ENCODE peak calls at places on chromosomes 5 and 9, in five cellular contexts. One of them, this sample, is unnamed.

GRCh38 chr9:89447416-89447815 is 50.5 kb downstream of the SEMA4D start:
- DNase-seq in fibroblast of mammary gland: no peak
- DNase-seq in suprapubic skin: no peak
- DNase-seq in left ventricle myocardium inferior: no peak
- DNase-seq in HFF-Myc: no peak
- DNase-seq in this sample: no peak

GRCh38 chr9:69585571-69585970 is 86.6 kb downstream of the APBA1 start:
- DNase-seq in fibroblast of mammary gland: no peak
- DNase-seq in HFF-Myc: no peak
- DNase-seq in suprapubic skin: no peak
- DNase-seq in left ventricle myocardium inferior: no peak
- DNase-seq in this sample: no peak

GRCh38 chr9:109341561-109341960 is 20.7 kb upstream of the EPB41L4B start:
- DNase-seq in suprapubic skin: peak; percentile 45
- DNase-seq in HFF-Myc: no peak
- DNase-seq in left ventricle myocardium inferior: no peak
- DNase-seq in fibroblast of mammary gland: no peak
- DNase-seq in this sample: no peak

GRCh38 chr9:35726876-35727438 is 5.0 kb downstream of the TLN1 start:
- DNase-seq in fibroblast of mammary gland: peak; percentile 30
- DNase-seq in HFF-Myc: no peak
- DNase-seq in suprapubic skin: no peak
- DNase-seq in left ventricle myocardium inferior: no peak
- DNase-seq in this sample: peak; percentile 37

GRCh38 chr9:122526602-122527001 is 491 bp downstream of the OR1N1 start:
- DNase-seq in HFF-Myc: no peak
- DNase-seq in suprapubic skin: no peak
- DNase-seq in left ventricle myocardium inferior: no peak
- DNase-seq in fibroblast of mammary gland: no peak
- DNase-seq in this sample: no peak

GRCh38 chr9:137445275-137445807 is 4.2 kb upstream of the ENTPD8 start:
- DNase-seq in suprapubic skin: peak; percentile 92
- DNase-seq in left ventricle myocardium inferior: peak; percentile 71
- DNase-seq in fibroblast of mammary gland: peak; percentile 82
- DNase-seq in HFF-Myc: peak; percentile 66
- DNase-seq in this sample: no peak

GRCh38 chr5:4579679-4580078 is 560.5 kb upstream of the ADAMTS16 start:
- DNase-seq in fibroblast of mammary gland: no peak
- DNase-seq in HFF-Myc: no peak
- DNase-seq in suprapubic skin: no peak
- DNase-seq in left ventricle myocardium inferior: no peak
- DNase-seq in this sample: no peak

GRCh38 chr5:78843436-78843835 is 141.7 kb downstream of the ARSB start:
- DNase-seq in fibroblast of mammary gland: no peak
- DNase-seq in HFF-Myc: no peak
- DNase-seq in left ventricle myocardium inferior: no peak
- DNase-seq in suprapubic skin: no peak
- DNase-seq in this sample: no peak

GRCh38 chr5:72268753-72269410 is 51.2 kb downstream of the MRPS27 start:
- DNase-seq in suprapubic skin: no peak
- DNase-seq in left ventricle myocardium inferior: no peak
- DNase-seq in HFF-Myc: no peak
- DNase-seq in fibroblast of mammary gland: peak; percentile 52
- DNase-seq in this sample: no peak

GRCh38 chr5:95647886-95648860 is 1.6 kb downstream of the RFESD start:
- DNase-seq in left ventricle myocardium inferior: no peak
- DNase-seq in HFF-Myc: no peak
- DNase-seq in fibroblast of mammary gland: no peak
- DNase-seq in suprapubic skin: no peak
- DNase-seq in this sample: no peak

GRCh38 chr5:39148983-39149534 is 70.3 kb downstream of the FYB1 start:
- DNase-seq in suprapubic skin: no peak
- DNase-seq in left ventricle myocardium inferior: no peak
- DNase-seq in HFF-Myc: no peak
- DNase-seq in fibroblast of mammary gland: peak; percentile 33
- DNase-seq in this sample: no peak

GRCh38 chr5:137360607-137361006 is 138.5 kb downstream of the SPOCK1 start:
- DNase-seq in left ventricle myocardium inferior: no peak
- DNase-seq in fibroblast of mammary gland: peak; percentile 64
- DNase-seq in suprapubic skin: no peak
- DNase-seq in HFF-Myc: no peak
- DNase-seq in this sample: no peak

GRCh38 chr5:95238560-95239325 is 46.2 kb downstream of the MCTP1 start:
- DNase-seq in left ventricle myocardium inferior: no peak
- DNase-seq in HFF-Myc: no peak
- DNase-seq in fibroblast of mammary gland: peak; percentile 33
- DNase-seq in suprapubic skin: no peak
- DNase-seq in this sample: peak; percentile 77

GRCh38 chr5:107670028-107670926 is 460 bp downstream of the EFNA5 start:
- DNase-seq in fibroblast of mammary gland: no peak
- DNase-seq in HFF-Myc: no peak
- DNase-seq in suprapubic skin: peak; percentile 71
- DNase-seq in left ventricle myocardium inferior: peak; percentile 21
- DNase-seq in this sample: no peak

GRCh38 chr9:18743421-18743820 is 269.5 kb downstream of the ADAMTSL1 start:
- DNase-seq in suprapubic skin: no peak
- DNase-seq in fibroblast of mammary gland: no peak
- DNase-seq in left ventricle myocardium inferior: no peak
- DNase-seq in HFF-Myc: no peak
- DNase-seq in this sample: no peak

GRCh38 chr9:130118841-130119520 is 53.2 kb upstream of the NCS1 start:
- DNase-seq in fibroblast of mammary gland: peak; percentile 33
- DNase-seq in suprapubic skin: no peak
- DNase-seq in HFF-Myc: no peak
- DNase-seq in left ventricle myocardium inferior: no peak
- DNase-seq in this sample: no peak

GRCh38 chr9:128391956-128392301 is 20.8 kb downstream of the URM1 start:
- DNase-seq in fibroblast of mammary gland: no peak
- DNase-seq in suprapubic skin: no peak
- DNase-seq in HFF-Myc: no peak
- DNase-seq in left ventricle myocardium inferior: no peak
- DNase-seq in this sample: no peak

GRCh38 chr9:111232997-111233790 is 96.8 kb downstream of the OR2K2 start:
- DNase-seq in fibroblast of mammary gland: peak; percentile 27
- DNase-seq in left ventricle myocardium inferior: no peak
- DNase-seq in HFF-Myc: peak; percentile 11
- DNase-seq in suprapubic skin: no peak
- DNase-seq in this sample: no peak

GRCh38 chr5:68180286-68181038 is 35.1 kb upstream of the PIK3R1 start:
- DNase-seq in fibroblast of mammary gland: no peak
- DNase-seq in HFF-Myc: no peak
- DNase-seq in suprapubic skin: no peak
- DNase-seq in left ventricle myocardium inferior: no peak
- DNase-seq in this sample: no peak

GRCh38 chr9:79686381-79687130 is 114.8 kb downstream of the TLE4 start:
- DNase-seq in left ventricle myocardium inferior: no peak
- DNase-seq in suprapubic skin: peak; percentile 60
- DNase-seq in HFF-Myc: peak; percentile 67
- DNase-seq in fibroblast of mammary gland: peak; percentile 93
- DNase-seq in this sample: peak; percentile 84

GRCh38 chr5:91541696-91542095 is 158.6 kb upstream of the ARRDC3 start:
- DNase-seq in fibroblast of mammary gland: peak; percentile 72
- DNase-seq in HFF-Myc: no peak
- DNase-seq in left ventricle myocardium inferior: no peak
- DNase-seq in suprapubic skin: no peak
- DNase-seq in this sample: peak; percentile 19

GRCh38 chr5:54440456-54440893 is 15.0 kb upstream of the HSPB3 start:
- DNase-seq in HFF-Myc: no peak
- DNase-seq in suprapubic skin: no peak
- DNase-seq in fibroblast of mammary gland: no peak
- DNase-seq in left ventricle myocardium inferior: no peak
- DNase-seq in this sample: no peak

GRCh38 chr5:120454094-120454798 is 9.9 kb upstream of the PRR16 start:
- DNase-seq in HFF-Myc: no peak
- DNase-seq in suprapubic skin: no peak
- DNase-seq in fibroblast of mammary gland: peak; percentile 86
- DNase-seq in left ventricle myocardium inferior: no peak
- DNase-seq in this sample: peak; percentile 89

GRCh38 chr5:169097374-169097831 is 203.5 kb downstream of the SLIT3 start:
- DNase-seq in HFF-Myc: no peak
- DNase-seq in left ventricle myocardium inferior: no peak
- DNase-seq in fibroblast of mammary gland: no peak
- DNase-seq in suprapubic skin: no peak
- DNase-seq in this sample: no peak

GRCh38 chr5:58127486-58128220 is 332.2 kb downstream of the PLK2 start:
- DNase-seq in suprapubic skin: no peak
- DNase-seq in fibroblast of mammary gland: no peak
- DNase-seq in HFF-Myc: no peak
- DNase-seq in left ventricle myocardium inferior: no peak
- DNase-seq in this sample: no peak

DNA sequence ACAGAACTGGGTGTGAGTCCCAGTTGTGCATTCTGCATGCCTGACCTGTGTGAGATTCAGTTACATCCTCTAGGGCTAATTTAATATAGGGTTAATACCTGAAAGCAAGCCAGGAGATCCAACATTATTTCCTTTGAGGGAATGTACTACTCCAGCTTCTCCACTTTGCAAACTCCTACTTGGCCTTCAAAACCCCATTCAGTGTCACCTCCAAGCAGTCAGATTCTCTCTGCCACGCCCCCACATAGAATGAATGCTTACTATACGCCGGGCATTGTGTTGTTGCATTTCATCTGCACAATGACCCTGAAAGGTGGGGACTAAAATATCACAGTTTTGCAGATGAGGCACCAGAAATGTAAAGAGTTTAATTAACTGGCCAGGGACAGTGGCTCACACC is 25.3 kb downstream of the CPLX2 start:
- DNase-seq in fibroblast of mammary gland: no peak
- DNase-seq in HFF-Myc: no peak
- DNase-seq in suprapubic skin: no peak
- DNase-seq in left ventricle myocardium inferior: no peak
- DNase-seq in this sample: no peak
- H3K4me3 ChIP-seq in fibroblast of mammary gland: no peak overlapping the region
- H3K4me3 ChIP-seq in HFF-Myc: no peak overlapping the region
- H3K4me3 ChIP-seq in suprapubic skin: no peak overlapping the region
- H3K4me3 ChIP-seq in left ventricle myocardium inferior: no peak overlapping the region
- H3K4me3 ChIP-seq in this sample: no peak overlapping the region

GRCh38 chr5:132430736-132431135 is 59.8 kb downstream of the IRF1 start:
- DNase-seq in fibroblast of mammary gland: no peak
- DNase-seq in left ventricle myocardium inferior: no peak
- DNase-seq in HFF-Myc: no peak
- DNase-seq in suprapubic skin: no peak
- DNase-seq in this sample: no peak
- TF ChIP-seq CTCF in fibroblast of mammary gland: no peak
- TF ChIP-seq CTCF in left ventricle myocardium inferior: no peak
- TF ChIP-seq CTCF in HFF-Myc: no peak
- TF ChIP-seq CTCF in suprapubic skin: no peak
- TF ChIP-seq CTCF in this sample: no peak

DNA sequence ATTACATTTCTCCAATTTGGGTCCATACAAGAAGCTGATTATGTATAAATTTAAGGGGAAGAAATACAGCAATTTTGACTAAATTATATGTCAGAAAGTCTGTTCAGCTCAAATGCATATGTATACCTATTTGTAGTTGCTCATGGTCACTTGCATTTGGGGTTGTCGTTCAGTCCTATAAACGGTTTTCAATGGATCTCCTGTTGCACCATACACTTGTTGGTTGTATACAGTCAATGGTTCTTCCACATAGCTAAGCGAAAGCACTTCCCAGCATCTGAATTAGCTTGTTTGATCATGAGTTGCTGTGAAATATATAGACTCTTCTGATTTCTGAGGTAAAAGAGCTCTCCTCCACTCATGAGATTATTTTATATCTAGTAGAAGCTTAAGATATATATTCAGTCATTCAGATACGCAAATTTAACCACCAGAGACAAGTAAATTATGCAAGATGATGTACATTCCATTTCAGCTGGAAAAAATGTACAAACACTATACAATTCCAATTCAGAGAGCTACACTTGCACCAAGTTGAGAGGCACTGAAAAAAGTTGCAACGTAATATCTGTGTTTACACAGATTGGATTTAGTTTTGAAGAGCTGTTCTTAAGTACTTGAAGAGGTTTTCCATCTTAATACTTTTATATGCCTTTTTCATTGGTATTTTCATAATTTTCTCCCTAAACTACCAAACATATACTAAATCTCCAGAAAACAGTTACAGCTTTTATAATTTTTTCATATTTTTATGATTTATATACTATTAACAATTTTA is 64.4 kb upstream of the POU5F2 start:
- DNase-seq in fibroblast of mammary gland: no peak
- DNase-seq in suprapubic skin: no peak
- DNase-seq in HFF-Myc: no peak
- DNase-seq in left ventricle myocardium inferior: no peak
- DNase-seq in this sample: no peak
- H3K4me3 ChIP-seq in fibroblast of mammary gland: no peak overlapping the region
- H3K4me3 ChIP-seq in suprapubic skin: no peak overlapping the region
- H3K4me3 ChIP-seq in HFF-Myc: no peak overlapping the region
- H3K4me3 ChIP-seq in left ventricle myocardium inferior: no peak overlapping the region
- H3K4me3 ChIP-seq in this sample: no peak overlapping the region

GRCh38 chr5:88140863-88141694 is 127.6 kb downstream of the TMEM161B start:
- DNase-seq in suprapubic skin: peak; percentile 98
- DNase-seq in left ventricle myocardium inferior: peak; percentile 95
- DNase-seq in HFF-Myc: peak; percentile 79
- DNase-seq in fibroblast of mammary gland: peak; percentile 94
- DNase-seq in this sample: peak; percentile 84
- TF ChIP-seq CTCF in suprapubic skin: peak; percentile 85
- TF ChIP-seq CTCF in left ventricle myocardium inferior: peak; percentile 77
- TF ChIP-seq CTCF in HFF-Myc: peak; percentile 54
- TF ChIP-seq CTCF in fibroblast of mammary gland: peak; percentile 55
- TF ChIP-seq CTCF in this sample: peak; percentile 68

This sample was measured in retinal pigment epithelial cell.